ENCODE peak calls at places on chromosome 21, in five cellular contexts. H is SJSA1, U is heart left ventricle, T is mesendoderm, F is GM06990. P is an unnamed sample.

GRCh38 chr21:41956926-41957729 is 3.3 kb upstream of the C2CD2 start:
- DNase-seq in T (peak), H (no peak), U (no peak), F (no peak), P (peak)

GRCh38 chr21:17590443-17590842 is 22.3 kb downstream of the BTG3 start:
- DNase-seq in F (no peak), H (no peak), T (no peak), U (no peak), P (peak)

GRCh38 chr21:28332796-28333195 is 659.9 kb downstream of the LTN1 start:
- DNase-seq in H (no peak), U (no peak), T (no peak), F (no peak), P (no peak)

GRCh38 chr21:32844653-32845443 is 73.3 kb upstream of the PAXBP1 start:
- DNase-seq in T (peak), F (no peak), U (no peak), H (no peak), P (peak)

GRCh38 chr21:32185103-32185502 is 93.7 kb downstream of the MIS18A start:
- DNase-seq in F (no peak), H (no peak), T (no peak), U (no peak), P (no peak)

GRCh38 chr21:42512346-42513034 is 1.2 kb upstream of the SLC37A1 start:
- DNase-seq in U (no peak), H (no peak), T (no peak), F (no peak), P (no peak)

GRCh38 chr21:29248124-29248523 is 50.6 kb upstream of the BACH1 start:
- DNase-seq in U (no peak), T (no peak), F (no peak), H (no peak), P (no peak)

GRCh38 chr21:36816556-36817130 is 117.7 kb downstream of the SIM2 start:
- DNase-seq in U (no peak), H (no peak), F (no peak), T (no peak), P (no peak)

GRCh38 chr21:41671859-41672542 is 94.9 kb downstream of the RIPK4 start:
- DNase-seq in H (no peak), T (no peak), F (no peak), U (no peak), P (no peak)

GRCh38 chr21:36325373-36326010 is 5.5 kb downstream of the MORC3 start:
- DNase-seq in T (no peak), F (no peak), U (no peak), H (no peak), P (no peak)

GRCh38 chr21:38140192-38140905 is 116.4 kb upstream of the KCNJ15 start:
- DNase-seq in F (no peak), T (no peak), U (peak), H (no peak), P (peak)

GRCh38 chr21:20994790-20995189 is 3.4 kb upstream of the NCAM2 start:
- DNase-seq in U (no peak), H (no peak), T (no peak), F (no peak), P (no peak)

GRCh38 chr21:19123053-19123452 is 719.5 kb upstream of the TMPRSS15 start:
- DNase-seq in H (no peak), T (no peak), F (no peak), U (no peak), P (no peak)

GRCh38 chr21:31974454-31974985 is 101.7 kb downstream of the HUNK start:
- DNase-seq in H (no peak), F (no peak), U (no peak), T (peak), P (no peak)

GRCh38 chr21:36487641-36488307 is 7.9 kb upstream of the CLDN14 start:
- DNase-seq in U (no peak), T (no peak), F (no peak), H (no peak), P (no peak)

GRCh38 chr21:26954591-26955214 is 12.2 kb downstream of the ADAMTS5 start:
- DNase-seq in T (no peak), U (no peak), H (no peak), F (no peak), P (peak)

GRCh38 chr21:42324896-42325295 is 9.7 kb upstream of the TFF3 start:
- DNase-seq in T (no peak), H (no peak), U (no peak), F (no peak), P (no peak)

GRCh38 chr21:37220433-37220980 is 46.6 kb downstream of the VPS26C start:
- DNase-seq in T (peak), H (no peak), U (no peak), F (no peak), P (peak)

GRCh38 chr21:36572091-36572490 is 92.2 kb upstream of the CLDN14 start:
- DNase-seq in F (no peak), H (no peak), U (no peak), T (no peak), P (no peak)

GRCh38 chr21:32392299-32392879 is 423 bp downstream of the URB1 start:
- DNase-seq in U (no peak), H (no peak), F (no peak), T (peak), P (no peak)

GRCh38 chr21:36155603-36156338 is 853 bp upstream of the DOP1B start:
- DNase-seq in U (no peak), F (no peak), H (no peak), T (peak), P (no peak)

GRCh38 chr21:28177008-28177603 is 815.6 kb downstream of the LTN1 start:
- DNase-seq in U (no peak), T (no peak), H (no peak), F (no peak), P (no peak)

DNA sequence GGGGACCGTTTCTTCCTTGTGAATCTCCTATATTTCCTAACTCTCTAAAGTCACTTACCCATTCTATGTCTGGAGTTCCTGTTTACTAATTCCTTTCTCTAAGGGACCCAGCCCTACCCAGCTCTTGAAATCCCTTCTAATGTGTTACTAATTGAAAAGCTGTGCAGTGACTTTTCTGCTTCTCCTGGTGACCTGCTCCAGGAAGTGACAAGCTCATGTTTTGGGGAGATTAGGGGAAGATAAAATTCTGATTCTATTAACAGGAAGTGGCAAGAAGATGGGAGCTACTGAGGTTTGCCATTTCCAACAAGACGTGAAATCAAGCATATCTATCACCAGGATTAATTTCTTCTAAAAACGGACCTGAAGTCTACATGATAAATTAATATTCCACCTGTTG is 4.1 kb upstream of the SAMSN1 start:
- DNase-seq in F (no peak), T (peak), H (no peak), U (no peak), P (no peak)
- H3K4me3 ChIP-seq in F (no peak), T (no peak), H (no peak), U (no peak), P (no peak)

GRCh38 chr21:46375560-46376230 is 51.7 kb downstream of the PCNT start:
- DNase-seq in U (no peak), H (no peak), F (no peak), T (no peak), P (no peak)

GRCh38 chr21:46374761-46375389 is 50.9 kb downstream of the PCNT start:
- DNase-seq in T (no peak), H (no peak), U (no peak), F (no peak), P (no peak)

GRCh38 chr21:46376231-46376628 is 52.3 kb downstream of the PCNT start:
- DNase-seq in T (no peak), H (no peak), F (no peak), U (no peak), P (no peak)

GRCh38 chr21:46377789-46378188 is 53.8 kb downstream of the PCNT start:
- DNase-seq in T (no peak), H (no peak), F (no peak), U (no peak), P (no peak)

GRCh38 chr21:46376856-46377453 is 53.0 kb downstream of the PCNT start:
- DNase-seq in T (no peak), H (no peak), F (no peak), U (no peak), P (no peak)
- H3K4me3 ChIP-seq in T (no peak), H (no peak), F (no peak), U (no peak), P (no peak)

GRCh38 chr21:25571726-25572121 is 35.6 kb downstream of the MRPL39 start:
- DNase-seq in H (no peak), F (no peak), T (no peak), U (no peak), P (no peak)
- H3K4me3 ChIP-seq in H (no peak), F (peak), T (no peak), U (no peak), P (no peak)

GRCh38 chr21:34075760-34076159 is 2.4 kb downstream of the MRPS6 start:
- DNase-seq in F (no peak), U (no peak), T (no peak), H (no peak), P (no peak)

GRCh38 chr21:34080693-34081092 is 7.3 kb downstream of the MRPS6 start:
- DNase-seq in F (no peak), U (no peak), H (no peak), T (no peak), P (no peak)

GRCh38 chr21:34078915-34079314 is 5.5 kb downstream of the MRPS6 start:
- DNase-seq in H (no peak), U (no peak), T (no peak), F (no peak), P (no peak)

GRCh38 chr21:34076835-34077234 is 3.5 kb downstream of the MRPS6 start:
- DNase-seq in T (no peak), U (no peak), F (no peak), H (no peak), P (no peak)

DNA sequence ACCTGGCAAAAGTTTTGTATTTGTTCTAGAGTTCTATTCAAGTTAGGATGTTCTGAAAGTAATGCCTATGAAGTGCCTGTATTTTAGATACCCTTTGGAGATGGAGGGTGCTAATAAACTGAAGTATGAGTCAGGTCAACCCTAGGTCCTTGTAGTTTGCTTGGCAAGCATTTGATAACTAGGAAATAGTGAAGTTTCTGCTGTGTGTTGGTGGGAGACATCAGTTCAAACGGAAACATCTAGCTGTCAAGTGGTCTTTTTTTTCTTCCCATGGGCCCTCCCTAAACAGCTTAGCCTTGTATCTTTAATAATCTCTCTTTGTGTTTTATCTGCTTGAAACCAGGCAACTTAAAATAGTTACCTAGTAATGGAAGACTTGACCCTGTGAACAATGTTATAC is 4.5 kb downstream of the MRPS6 start:
- DNase-seq in U (no peak), T (no peak), H (no peak), F (no peak), P (no peak)
- H3K4me3 ChIP-seq in U (no peak), T (no peak), H (no peak), F (no peak), P (no peak)

GRCh38 chr21:35048706-35049617 is at the start of gene RUNX1:
- DNase-seq in T (no peak), F (peak), U (peak), H (peak), P (peak)
- H3K4me3 ChIP-seq in T (no peak), F (peak), U (peak), H (peak), P (peak)

GRCh38 chr21:45289655-45290515 is 2.2 kb upstream of the POFUT2 start:
- DNase-seq in H (peak), T (peak), F (no peak), U (no peak), P (no peak)

GRCh38 chr21:45286671-45287437 is 841 bp downstream of the POFUT2 start:
- DNase-seq in F (no peak), T (peak), U (peak), H (peak), P (no peak)

GRCh38 chr21:45289134-45289533 is 1.4 kb upstream of the POFUT2 start:
- DNase-seq in H (no peak), U (no peak), T (no peak), F (no peak), P (no peak)

GRCh38 chr21:45288441-45288841 is 746 bp upstream of the POFUT2 start:
- DNase-seq in H (peak), T (no peak), U (no peak), F (no peak), P (no peak)

DNA sequence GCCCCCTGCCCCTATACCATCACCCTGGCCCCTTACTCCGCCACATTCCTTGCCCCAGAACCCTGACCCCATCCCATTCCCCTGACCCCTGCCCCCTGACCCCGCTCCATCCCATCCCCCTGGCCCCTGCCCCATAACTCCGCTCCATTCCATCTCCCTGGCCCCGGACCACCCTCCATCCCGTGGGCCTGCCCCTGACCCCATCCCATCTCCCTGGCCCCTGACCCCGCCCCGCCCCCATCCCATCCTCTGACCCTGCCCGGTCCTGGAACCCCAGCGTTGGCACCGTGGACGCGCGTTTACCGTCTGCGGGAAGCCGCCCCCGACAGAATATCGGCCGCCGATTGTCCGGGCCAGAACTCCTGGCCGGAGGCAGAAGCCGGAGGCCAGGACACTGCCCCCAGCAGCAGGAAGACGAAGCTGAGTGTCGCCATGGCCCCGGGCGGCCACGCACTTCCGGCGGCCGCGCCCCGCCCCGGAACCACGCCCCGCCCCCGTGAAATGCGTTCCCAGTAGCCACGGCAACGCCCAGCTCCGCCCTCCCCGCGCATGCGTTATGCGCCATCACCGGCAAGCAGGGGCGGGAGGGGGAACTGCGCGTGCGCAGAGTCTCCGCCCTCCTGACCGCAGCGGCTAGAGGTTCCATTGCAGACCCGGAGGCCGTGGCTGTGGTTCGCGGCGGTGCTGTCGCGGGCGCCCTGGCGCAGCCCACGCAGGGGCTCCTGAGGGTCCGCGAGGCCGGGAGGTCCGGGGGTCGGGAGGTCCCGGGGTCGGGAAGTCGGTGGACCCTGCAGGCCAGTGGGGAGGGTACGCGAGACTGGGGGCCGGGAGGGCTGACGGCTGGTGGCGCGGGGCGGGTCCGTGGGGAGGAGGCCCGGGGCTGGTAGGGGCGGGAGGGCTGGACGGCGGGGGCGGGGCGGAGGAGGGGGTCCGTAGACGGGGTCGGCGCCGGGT is at the start of gene POFUT2:
- DNase-seq in F (peak), T (peak), U (peak), H (peak), P (peak)
- H3K4me3 ChIP-seq in F (peak), T (peak), U (peak), H (peak), P (peak)

DNA sequence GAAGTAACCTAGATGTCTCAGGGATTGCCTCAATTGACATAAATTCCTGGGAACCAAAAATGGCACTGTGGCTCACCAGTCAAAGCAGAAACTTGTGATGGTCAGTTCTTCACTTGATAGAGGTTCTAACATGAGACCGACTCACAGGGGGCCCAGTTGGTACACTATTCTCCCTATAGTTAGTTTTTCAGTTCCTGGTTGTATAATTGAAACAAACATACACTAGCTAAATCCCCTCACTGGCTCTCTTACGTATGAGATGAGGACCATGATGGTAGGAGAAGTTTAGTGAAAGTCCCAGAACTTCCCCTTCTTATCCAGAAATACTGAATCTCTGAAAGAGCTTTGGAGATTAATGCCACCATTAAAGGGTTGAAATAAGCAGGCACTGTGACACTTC is 2.7 kb upstream of the S100B start:
- DNase-seq in H (no peak), T (no peak), U (no peak), F (no peak), P (no peak)
- H3K4me3 ChIP-seq in H (no peak), T (no peak), U (no peak), F (no peak), P (no peak)

GRCh38 chr21:43892984-43893535 is 28.0 kb downstream of the AGPAT3 start:
- DNase-seq in F (no peak), H (no peak), T (no peak), U (no peak), P (no peak)

GRCh38 chr21:43893536-43894205 is 28.6 kb downstream of the AGPAT3 start:
- DNase-seq in F (no peak), U (peak), H (no peak), T (no peak), P (no peak)

GRCh38 chr21:43892334-43892733 is 27.3 kb downstream of the AGPAT3 start:
- DNase-seq in T (no peak), F (no peak), H (no peak), U (no peak), P (no peak)

GRCh38 chr21:43890042-43890441 is 25.0 kb downstream of the AGPAT3 start:
- DNase-seq in F (no peak), H (no peak), T (peak), U (peak), P (no peak)

GRCh38 chr21:43894206-43894577 is 29.2 kb downstream of the AGPAT3 start:
- DNase-seq in F (no peak), T (no peak), U (no peak), H (no peak), P (no peak)
- H3K4me3 ChIP-seq in F (peak), T (no peak), U (no peak), H (no peak), P (no peak)

GRCh38 chr21:39422468-39423241 is 22.9 kb downstream of the LCA5L start:
- DNase-seq in H (no peak), T (peak), U (no peak), F (no peak), P (no peak)
- H3K4me3 ChIP-seq in H (no peak), T (no peak), U (no peak), F (no peak), P (no peak)

GRCh38 chr21:43884861-43885370 is 19.9 kb downstream of the AGPAT3 start:
- DNase-seq in H (peak), T (no peak), F (no peak), U (no peak), P (no peak)

GRCh38 chr21:43884012-43884860 is 19.2 kb downstream of the AGPAT3 start:
- DNase-seq in U (no peak), H (peak), F (peak), T (peak), P (no peak)

GRCh38 chr21:43886565-43886964 is 21.5 kb downstream of the AGPAT3 start:
- DNase-seq in U (no peak), T (no peak), H (no peak), F (no peak), P (no peak)

GRCh38 chr21:43885721-43886120 is 20.7 kb downstream of the AGPAT3 start:
- DNase-seq in T (no peak), H (no peak), U (no peak), F (no peak), P (no peak)

GRCh38 chr21:43889055-43889454 is 24.0 kb downstream of the AGPAT3 start:
- DNase-seq in U (no peak), F (no peak), T (no peak), H (no peak), P (no peak)
- H3K4me3 ChIP-seq in U (no peak), F (no peak), T (no peak), H (no peak), P (no peak)